ENCODE peak calls at places on chromosome X, in seven cellular contexts. J, B, W, G, I, Q and F are unnamed samples.

GRCh38 chrX:681989-682388 is 51.4 kb downstream of the SHOX start:
- DNase-seq in J (no peak), I (no peak), Q (no peak), B (no peak), W (no peak), G (no peak), F (no peak)

GRCh38 chrX:129655547-129656248 is 942 bp upstream of the APLN start:
- DNase-seq in W (no peak), B (no peak), Q (no peak), G (no peak), I (no peak), J (no peak), F (no peak)

GRCh38 chrX:114798902-114799301 is 215.0 kb downstream of the HTR2C start:
- DNase-seq in G (no peak), I (no peak), J (no peak), W (no peak), B (no peak), Q (no peak), F (no peak)

GRCh38 chrX:16528620-16529019 is 121.3 kb upstream of the S100G start:
- DNase-seq in Q (no peak), I (no peak), J (no peak), W (no peak), G (no peak), B (no peak), F (no peak)

GRCh38 chrX:40005290-40006011 is 92.3 kb downstream of the BCOR start:
- DNase-seq in I (no peak), G (no peak), J (no peak), Q (no peak), W (no peak), B (no peak), F (no peak)

GRCh38 chrX:2928127-2928582 is 984 bp downstream of the ARSD start:
- DNase-seq in B (no peak), Q (peak; percentile 38), G (peak; percentile 52), W (peak; percentile 47), I (peak; percentile 55), J (no peak), F (peak; percentile 80)

GRCh38 chrX:28189011-28189410 is 207.8 kb upstream of the DCAF8L1 start:
- DNase-seq in W (peak; percentile 86), G (peak; percentile 2), Q (no peak), I (no peak), J (no peak), B (no peak), F (no peak)

GRCh38 chrX:107324493-107325310 is 118.3 kb downstream of the DNAAF6 start:
- DNase-seq in G (peak; percentile 8), I (no peak), W (peak; percentile 4), B (peak; percentile 31), J (no peak), Q (peak; percentile 68), F (peak; percentile 74)

GRCh38 chrX:57933321-57933720 is 23.1 kb upstream of the ZXDA start:
- DNase-seq in G (no peak), I (no peak), J (no peak), B (no peak), W (no peak), Q (no peak), F (no peak)

GRCh38 chrX:16772460-16772859 is 13.8 kb upstream of the TXLNG start:
- DNase-seq in G (no peak), Q (no peak), I (peak; percentile 70), B (no peak), J (no peak), W (no peak), F (no peak)

GRCh38 chrX:29397506-29397905 is 810.3 kb downstream of the IL1RAPL1 start:
- DNase-seq in I (no peak), W (peak; percentile 58), J (no peak), G (no peak), Q (no peak), B (no peak), F (no peak)

GRCh38 chrX:134572816-134573682 is 85.2 kb downstream of the PLAC1 start:
- DNase-seq in W (peak; percentile 48), B (no peak), Q (no peak), G (peak; percentile 18), J (no peak), I (no peak), F (no peak)

GRCh38 chrX:12137982-12138365 is 299 bp upstream of the FRMPD4 start:
- DNase-seq in I (no peak), Q (no peak), G (no peak), B (no peak), J (no peak), W (no peak), F (no peak)

GRCh38 chrX:13533726-13534125 is 35.7 kb upstream of the EGFL6 start:
- DNase-seq in B (no peak), J (no peak), I (no peak), G (no peak), W (peak; percentile 24), Q (no peak), F (no peak)

GRCh38 chrX:9272166-9272565 is 192.7 kb upstream of the TBL1X start:
- DNase-seq in I (no peak), G (no peak), W (no peak), B (no peak), Q (no peak), J (no peak), F (no peak)

GRCh38 chrX:17788439-17788838 is 51.1 kb downstream of the SCML1 start:
- DNase-seq in W (peak; percentile 16), B (peak; percentile 74), I (peak; percentile 5), G (peak; percentile 53), Q (peak; percentile 19), J (no peak), F (peak; percentile 80)

GRCh38 chrX:100410083-100410590 is at the start of gene PCDH19:
- DNase-seq in Q (no peak), I (no peak), G (peak; percentile 49), B (no peak), J (no peak), W (peak; percentile 17), F (peak; percentile 86)

GRCh38 chrX:71910526-71911022 is at the start of gene NHSL2:
- DNase-seq in Q (no peak), W (peak; percentile 6), G (no peak), B (no peak), J (no peak), I (no peak), F (no peak)

GRCh38 chrX:31166416-31166815 is 94.6 kb upstream of the FTHL17 start:
- DNase-seq in G (no peak), J (no peak), Q (no peak), I (no peak), W (no peak), B (no peak), F (no peak)

GRCh38 chrX:111302284-111302683 is 32.0 kb upstream of the CAPN6 start:
- DNase-seq in G (no peak), J (no peak), I (no peak), B (no peak), Q (no peak), W (no peak), F (no peak)

GRCh38 chrX:136754641-136755040 is 26.1 kb downstream of the ARHGEF6 start:
- DNase-seq in J (no peak), Q (no peak), G (no peak), I (no peak), W (no peak), B (no peak), F (no peak)

GRCh38 chrX:134711135-134711941 is 53.1 kb upstream of the PLAC1 start:
- DNase-seq in Q (no peak), W (no peak), G (no peak), I (no peak), J (no peak), B (no peak), F (peak; percentile 49)

DNA sequence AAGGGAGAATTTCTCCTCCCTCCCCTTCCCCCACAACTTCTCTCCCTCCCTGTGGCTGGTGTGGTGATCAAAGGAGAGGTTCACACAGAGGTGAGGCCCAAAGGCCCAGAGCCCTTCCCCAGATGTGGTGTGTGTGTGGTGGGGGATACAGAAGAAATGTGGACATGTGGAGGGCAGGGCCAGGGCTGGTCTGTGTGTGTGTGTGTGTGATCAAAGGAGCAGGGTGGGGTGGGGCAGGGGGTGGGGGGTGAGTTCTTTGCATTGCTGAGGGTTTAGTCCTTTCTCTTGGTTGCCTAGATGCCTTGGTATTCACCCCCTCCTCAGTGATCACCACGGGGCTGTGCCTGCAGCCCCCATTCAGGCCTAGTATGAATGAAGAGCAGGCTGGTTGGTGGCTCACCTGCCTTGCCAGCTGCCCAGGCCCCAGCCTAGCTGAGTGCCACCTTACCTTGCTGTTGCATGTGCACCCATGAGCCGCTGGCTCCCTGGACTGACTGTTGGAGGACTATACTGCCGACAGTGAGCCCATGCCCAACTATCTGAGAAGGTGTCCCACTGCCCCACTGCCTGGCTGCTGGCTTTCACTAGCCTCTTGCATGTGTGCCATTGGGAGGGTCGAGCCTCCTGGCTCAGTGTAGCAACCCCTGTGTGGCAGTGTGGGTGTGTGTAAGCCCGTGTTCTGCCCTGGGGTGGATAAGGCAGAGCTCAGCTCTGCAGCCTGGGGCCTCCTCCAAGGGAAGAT is 101.9 kb downstream of the EFNB1 start:
- DNase-seq in Q (no peak), W (no peak), J (no peak), G (no peak), B (no peak), I (no peak), F (no peak)
- TF ChIP-seq RFX5 in Q (no peak), W (no peak), J (no peak), G (no peak), B (no peak), I (no peak), F (no peak)

GRCh38 chrX:138287200-138287865 is 424.2 kb downstream of the FGF13 start:
- DNase-seq in J (no peak), W (no peak), G (no peak), Q (no peak), B (no peak), I (no peak), F (no peak)
- TF ChIP-seq RFX5 in J (no peak), W (no peak), G (no peak), Q (no peak), B (no peak), I (no peak), F (no peak)

GRCh38 chrX:46459603-46460002 is 85.6 kb downstream of the ZNF674 start:
- DNase-seq in G (no peak), Q (no peak), B (no peak), J (no peak), I (no peak), W (no peak), F (no peak)

GRCh38 chrX:46461653-46462191 is 83.5 kb downstream of the ZNF674 start:
- DNase-seq in G (no peak), I (no peak), J (peak; percentile 20), Q (no peak), B (no peak), W (no peak), F (no peak)

GRCh38 chrX:46456125-46456922 is 88.9 kb downstream of the ZNF674 start:
- DNase-seq in Q (no peak), B (no peak), J (no peak), G (no peak), I (no peak), W (no peak), F (no peak)
- TF ChIP-seq RFX5 in Q (no peak), B (no peak), J (no peak), G (no peak), I (no peak), W (no peak), F (no peak)

DNA sequence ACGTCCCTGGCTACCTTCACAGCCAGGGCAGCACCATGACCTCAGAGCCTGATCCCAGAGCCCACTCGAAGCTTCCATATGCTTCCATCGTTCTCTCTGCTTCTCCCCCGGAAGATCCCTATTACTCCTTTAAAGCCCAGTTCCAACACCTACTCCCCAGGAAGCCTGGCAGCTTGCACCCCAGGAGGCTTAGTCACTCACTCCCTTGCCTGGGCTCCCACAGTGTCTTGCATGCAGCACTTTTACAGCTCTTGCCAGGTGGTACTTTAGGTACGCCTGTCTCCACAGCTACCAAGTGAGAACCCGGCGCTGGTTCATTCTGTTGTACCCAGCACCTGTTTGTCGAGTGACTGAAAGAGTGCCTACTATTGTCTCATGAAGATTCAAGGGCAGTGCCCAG is 24.5 kb upstream of the MAMLD1 start:
- DNase-seq in Q (no peak), W (no peak), J (no peak), B (no peak), I (no peak), G (no peak), F (no peak)
- TF ChIP-seq RFX5 in Q (no peak), W (no peak), J (no peak), B (no peak), I (no peak), G (no peak), F (no peak)